ENCODE peak calls at places on chromosomes 4 and X, in eight cellular contexts. D is mammary epithelial cell, S is fibroblast of pulmonary artery, N is AG20443, C is BJ, H is epithelial cell of esophagus, U is NCI-H510A treated with DMSO at 0.1 percent for 48 hours, Z is Kasumi-1. J is an unnamed sample.

GRCh38 chr4:78922207-78922606 is 17.0 kb downstream of the PAQR3 start:
- DNase-seq in S (peak), H (peak), U (no peak), D (no peak), Z (no peak), N (peak), C (no peak), J (peak)

GRCh38 chr4:159077702-159078495 is 25.0 kb upstream of the RAPGEF2 start:
- DNase-seq in C (no peak), D (peak), U (peak), S (no peak), Z (no peak), N (no peak), H (peak), J (no peak)

GRCh38 chrX:130974323-130974722 is 71.3 kb upstream of the ENOX2 start:
- DNase-seq in H (peak), Z (no peak), U (no peak), N (peak), D (peak), C (no peak), S (no peak), J (peak)

GRCh38 chr4:181745933-181746627 is 497.1 kb upstream of the TENM3 start:
- DNase-seq in H (no peak), C (no peak), S (no peak), D (no peak), N (no peak), U (no peak), Z (no peak), J (no peak)

GRCh38 chr4:46124773-46125172 is 919 bp upstream of the GABRG1 start:
- DNase-seq in U (peak), C (no peak), N (no peak), Z (no peak), S (no peak), D (no peak), H (no peak), J (no peak)

GRCh38 chrX:38985375-38985774 is 184.1 kb downstream of the MID1IP1 start:
- DNase-seq in Z (peak), S (peak), C (no peak), U (peak), D (no peak), N (peak), H (peak), J (no peak)

GRCh38 chr4:74635490-74636123 is 158.7 kb downstream of the BTC start:
- DNase-seq in C (no peak), Z (no peak), D (peak), H (peak), S (no peak), N (no peak), U (no peak), J (no peak)

GRCh38 chr4:166435449-166435848 is 562.4 kb downstream of the TLL1 start:
- DNase-seq in Z (no peak), N (no peak), H (peak), D (peak), S (peak), U (no peak), C (peak), J (peak)

GRCh38 chr4:87543835-87544461 is 14.8 kb upstream of the SPARCL1 start:
- DNase-seq in U (peak), S (peak), C (no peak), D (peak), N (peak), H (peak), Z (peak), J (no peak)

GRCh38 chrX:39665830-39666518 is 431.8 kb downstream of the BCOR start:
- DNase-seq in H (no peak), N (no peak), C (no peak), D (no peak), U (no peak), S (peak), Z (no peak), J (no peak)

GRCh38 chrX:103063191-103063845 is 653 bp downstream of the BEX1 start:
- DNase-seq in S (peak), Z (no peak), H (peak), U (peak), C (no peak), D (peak), N (peak), J (no peak)

GRCh38 chr4:96260071-96260682 is 420.3 kb downstream of the PDHA2 start:
- DNase-seq in Z (no peak), N (no peak), S (peak), U (no peak), H (no peak), D (no peak), C (no peak), J (no peak)

GRCh38 chr4:9898596-9899345 is 117.3 kb downstream of the DRD5 start:
- DNase-seq in U (no peak), D (peak), N (no peak), S (peak), C (no peak), H (peak), Z (peak), J (no peak)

GRCh38 chr4:26116057-26116456 is 202.0 kb downstream of the SMIM20 start:
- DNase-seq in D (no peak), S (peak), Z (no peak), N (no peak), H (peak), U (no peak), C (no peak), J (no peak)

GRCh38 chrX:155148724-155149537 is 67.3 kb upstream of the VBP1 start:
- DNase-seq in S (peak), Z (peak), D (peak), U (no peak), N (peak), H (peak), C (no peak), J (no peak)

GRCh38 chr4:70874268-70875156 is 27.7 kb upstream of the MOB1B start:
- DNase-seq in S (no peak), N (no peak), D (no peak), U (no peak), Z (no peak), H (no peak), C (no peak), J (no peak)

GRCh38 chr4:27084685-27085356 is 224.2 kb downstream of the STIM2 start:
- DNase-seq in U (no peak), H (peak), S (peak), Z (no peak), C (no peak), D (no peak), N (peak), J (no peak)

GRCh38 chr4:102169345-102169744 is 175.9 kb downstream of the SLC39A8 start:
- DNase-seq in Z (no peak), U (no peak), H (no peak), N (no peak), C (no peak), S (peak), D (no peak), J (no peak)

GRCh38 chr4:16270654-16271328 is 44.5 kb upstream of the TAPT1 start:
- DNase-seq in N (no peak), D (no peak), H (no peak), C (no peak), S (no peak), Z (peak), U (no peak), J (no peak)

GRCh38 chr4:101183658-101184373 is 163.5 kb downstream of the PPP3CA start:
- DNase-seq in Z (no peak), D (peak), H (peak), C (no peak), N (no peak), U (no peak), S (no peak), J (no peak)

GRCh38 chr4:74873545-74874295 is 59.2 kb upstream of the PARM1 start:
- DNase-seq in H (no peak), D (no peak), U (no peak), C (no peak), N (no peak), Z (no peak), S (peak), J (no peak)

GRCh38 chr4:5078015-5078414 is 26.7 kb downstream of the STK32B start:
- DNase-seq in N (no peak), H (no peak), S (no peak), C (no peak), U (no peak), D (no peak), Z (no peak), J (no peak)

GRCh38 chrX:68826113-68826980 is 2.5 kb upstream of the EFNB1 start:
- DNase-seq in Z (no peak), C (no peak), H (peak), D (no peak), S (no peak), N (no peak), U (no peak), J (no peak)

GRCh38 chr4:141346144-141346543 is 125.4 kb downstream of the ZNF330 start:
- DNase-seq in U (peak), N (peak), D (peak), S (peak), H (peak), Z (peak), C (no peak), J (no peak)

GRCh38 chrX:40877869-40878268 is 142.5 kb upstream of the MED14 start:
- DNase-seq in U (no peak), N (no peak), D (peak), C (no peak), Z (peak), H (peak), S (peak), J (no peak)